ENCODE peak calls at places on chromosome 18, in four cellular contexts. One of them, this sample, is unnamed.

GRCh38 chr18:48902856-48903601 is 47.7 kb downstream of the SMAD7 start:
- DNase-seq in K562: peak
- DNase-seq in GM12878: no peak
- DNase-seq in HepG2: peak
- DNase-seq in this sample: no peak

GRCh38 chr18:23883277-23883790 is 131.2 kb upstream of the TTC39C start:
- DNase-seq in K562: no peak
- DNase-seq in GM12878: no peak
- DNase-seq in HepG2: peak
- DNase-seq in this sample: no peak

GRCh38 chr18:24633121-24633520 is 172.7 kb downstream of the HRH4 start:
- DNase-seq in K562: no peak
- DNase-seq in GM12878: no peak
- DNase-seq in HepG2: no peak
- DNase-seq in this sample: no peak

GRCh38 chr18:78363556-78363955 is 616.1 kb upstream of the SALL3 start:
- DNase-seq in K562: no peak
- DNase-seq in GM12878: no peak
- DNase-seq in HepG2: no peak
- DNase-seq in this sample: no peak

GRCh38 chr18:13566941-13567762 is 159.2 kb downstream of the FAM210A start:
- DNase-seq in K562: no peak
- DNase-seq in GM12878: peak
- DNase-seq in HepG2: no peak
- DNase-seq in this sample: no peak

GRCh38 chr18:10230072-10230471 is 224.4 kb upstream of the APCDD1 start:
- DNase-seq in K562: no peak
- DNase-seq in GM12878: no peak
- DNase-seq in HepG2: peak
- DNase-seq in this sample: no peak

GRCh38 chr18:72410399-72410798 is 133.7 kb downstream of the CBLN2 start:
- DNase-seq in K562: no peak
- DNase-seq in GM12878: no peak
- DNase-seq in HepG2: no peak
- DNase-seq in this sample: no peak

GRCh38 chr18:36544036-36544725 is 246.7 kb downstream of the FHOD3 start:
- DNase-seq in K562: no peak
- DNase-seq in GM12878: no peak
- DNase-seq in HepG2: no peak
- DNase-seq in this sample: no peak

GRCh38 chr18:51137891-51138290 is 59.6 kb downstream of the MEX3C start:
- DNase-seq in K562: no peak
- DNase-seq in GM12878: no peak
- DNase-seq in HepG2: no peak
- DNase-seq in this sample: no peak

GRCh38 chr18:75247601-75248421 is 37.2 kb downstream of the TSHZ1 start:
- DNase-seq in K562: no peak
- DNase-seq in GM12878: no peak
- DNase-seq in HepG2: peak
- DNase-seq in this sample: no peak

GRCh38 chr18:80046961-80047541 is 12.8 kb downstream of the RBFA start:
- DNase-seq in K562: no peak
- DNase-seq in GM12878: no peak
- DNase-seq in HepG2: no peak
- DNase-seq in this sample: no peak

GRCh38 chr18:75410611-75411010 is 16.9 kb downstream of the SMIM21 start:
- DNase-seq in K562: no peak
- DNase-seq in GM12878: no peak
- DNase-seq in HepG2: no peak
- DNase-seq in this sample: no peak

DNA sequence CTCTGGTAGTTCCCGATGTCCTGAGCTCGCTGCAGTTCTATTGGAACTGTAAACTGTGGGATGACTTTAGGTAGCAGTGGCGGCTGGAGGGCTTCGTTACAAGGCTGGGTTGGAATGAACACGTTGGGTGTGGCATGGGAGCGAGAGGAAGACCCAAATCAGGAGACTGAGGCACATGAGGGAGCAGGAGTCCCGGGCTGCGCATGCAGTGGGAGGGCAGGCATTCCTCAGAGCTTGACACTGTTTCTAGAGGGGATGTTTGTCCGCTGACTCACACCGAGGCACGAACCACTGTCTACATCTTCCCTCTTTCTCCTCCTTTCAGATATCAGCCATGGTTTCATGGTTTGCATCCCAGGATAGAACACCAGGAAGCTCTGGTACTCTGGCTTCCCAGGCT is 40.6 kb upstream of the LAMA1 start:
- DNase-seq in K562: no peak
- DNase-seq in GM12878: no peak
- DNase-seq in HepG2: no peak
- DNase-seq in this sample: no peak
- TF ChIP-seq TARDBP in K562: no peak
- TF ChIP-seq TARDBP in GM12878: no peak
- TF ChIP-seq TARDBP in HepG2: no peak
- TF ChIP-seq TARDBP in this sample: no peak

GRCh38 chr18:43060020-43060419 is 55.5 kb downstream of the RIT2 start:
- DNase-seq in K562: no peak
- DNase-seq in GM12878: no peak
- DNase-seq in HepG2: no peak
- DNase-seq in this sample: no peak
- TF ChIP-seq BHLHE40 in K562: no peak
- TF ChIP-seq BHLHE40 in GM12878: no peak
- TF ChIP-seq BHLHE40 in HepG2: no peak
- TF ChIP-seq BHLHE40 in this sample: no peak

DNA sequence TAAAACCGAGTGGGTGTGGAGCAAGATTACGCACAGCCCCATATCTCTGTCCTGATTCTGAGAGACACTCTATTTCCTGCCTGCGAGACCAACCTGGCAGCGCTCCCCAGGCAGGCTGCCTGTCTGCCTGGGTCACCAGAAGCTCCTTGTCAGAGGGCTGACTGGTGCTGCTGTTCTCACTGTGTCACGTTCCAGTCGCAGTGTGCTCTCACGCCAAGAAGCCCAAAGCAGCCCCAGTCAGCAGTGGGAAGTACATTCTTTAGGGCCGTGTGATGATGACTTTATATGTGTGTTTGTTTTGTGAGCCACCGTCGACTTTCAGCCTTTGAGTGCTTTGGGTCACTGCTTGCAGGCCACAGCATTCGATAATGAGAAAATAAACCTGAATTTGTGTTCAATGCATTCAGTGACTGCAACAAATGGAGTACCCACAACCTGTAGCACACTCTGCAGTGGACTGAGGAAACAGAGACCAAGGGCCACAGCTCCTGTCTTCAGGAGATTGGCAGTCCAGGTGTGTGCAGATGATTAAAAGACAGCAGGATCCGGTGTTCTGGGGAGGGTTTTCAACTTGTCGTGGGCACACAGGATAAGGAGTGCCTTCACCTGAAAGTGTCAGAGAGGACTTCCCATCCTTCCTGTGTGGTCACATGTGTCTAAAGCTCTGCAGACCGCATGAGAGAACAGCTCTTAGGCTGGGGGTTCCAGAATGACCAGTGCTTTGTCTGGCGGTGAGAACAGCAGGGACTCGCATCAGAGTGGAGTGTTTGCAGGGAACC is 4.8 kb downstream of the TNFRSF11A start:
- DNase-seq in K562: no peak
- DNase-seq in GM12878: no peak
- DNase-seq in HepG2: peak
- DNase-seq in this sample: no peak
- TF ChIP-seq FOXK2 in K562: no peak
- TF ChIP-seq FOXK2 in GM12878: no peak
- TF ChIP-seq FOXK2 in HepG2: no peak
- TF ChIP-seq FOXK2 in this sample: no peak

GRCh38 chr18:27461957-27462356 is 276.8 kb upstream of the CHST9 start:
- DNase-seq in K562: peak
- DNase-seq in GM12878: no peak
- DNase-seq in HepG2: no peak
- DNase-seq in this sample: no peak
- TF ChIP-seq TARDBP in K562: no peak
- TF ChIP-seq TARDBP in GM12878: no peak
- TF ChIP-seq TARDBP in HepG2: no peak
- TF ChIP-seq TARDBP in this sample: no peak

This sample was measured in HEK293T.